ENCODE peak calls at places on chromosomes 1 and 21, in five cellular contexts. F is H1; T is stomach; J is mesenchymal stem cell; R is CD8-positive, alpha-beta memory T cell. L is an unnamed sample.
A peak's percentile ranks its signal among the peaks of the same experiment; 100 is the strongest.

GRCh38 chr21:35026617-35027557 is 22.2 kb downstream of the RUNX1 start:
- DNase-seq in R (peak; percentile 91), J (peak; percentile 67), T (peak; percentile 74), F (peak; percentile 71), L (no peak)

GRCh38 chr1:248243204-248243603 is 12.0 kb downstream of the OR2M4 start:
- DNase-seq in F (peak; percentile 42), R (peak; percentile 20), J (no peak), T (no peak), L (peak; percentile 61)

GRCh38 chr1:230682882-230683610 is 30.9 kb downstream of the AGT start:
- DNase-seq in J (no peak), R (no peak), F (no peak), T (no peak), L (no peak)

GRCh38 chr1:88658419-88658818 is 25.7 kb upstream of the PKN2 start:
- DNase-seq in T (no peak), J (no peak), R (no peak), F (no peak), L (no peak)

GRCh38 chr21:29798840-29799239 is 141.0 kb downstream of the GRIK1 start:
- DNase-seq in R (no peak), F (no peak), J (no peak), T (no peak), L (no peak)

GRCh38 chr1:2930971-2931721 is 90.1 kb upstream of the ACTRT2 start:
- DNase-seq in F (no peak), T (no peak), J (no peak), R (no peak), L (no peak)

GRCh38 chr1:81954388-81955023 is 153.8 kb downstream of the ADGRL2 start:
- DNase-seq in F (no peak), J (no peak), T (no peak), R (no peak), L (no peak)

GRCh38 chr1:150813028-150813707 is 5.1 kb upstream of the CTSK start:
- DNase-seq in J (peak; percentile 73), R (no peak), T (peak; percentile 79), F (no peak), L (peak; percentile 54)

GRCh38 chr21:38505654-38506523 is 7.6 kb upstream of the ERG start:
- DNase-seq in F (no peak), T (no peak), R (no peak), J (peak; percentile 77), L (peak; percentile 68)

GRCh38 chr21:37072239-37072987 is 458 bp downstream of the PIGP start:
- DNase-seq in F (no peak), T (peak; percentile 58), R (no peak), J (peak; percentile 93), L (no peak)

GRCh38 chr21:17185685-17186084 is 327.2 kb upstream of the CXADR start:
- DNase-seq in T (no peak), F (no peak), R (no peak), J (no peak), L (no peak)

GRCh38 chr21:32819702-32820101 is 48.1 kb upstream of the PAXBP1 start:
- DNase-seq in F (no peak), T (no peak), R (no peak), J (no peak), L (no peak)

GRCh38 chr1:68384321-68384813 is 65.4 kb downstream of the RPE65 start:
- DNase-seq in F (no peak), T (no peak), R (no peak), J (peak; percentile 100), L (peak; percentile 96)

GRCh38 chr1:207398986-207399385 is 55.1 kb upstream of the CR2 start:
- DNase-seq in J (no peak), F (no peak), T (no peak), R (no peak), L (no peak)

GRCh38 chr21:31974454-31974985 is 101.7 kb downstream of the HUNK start:
- DNase-seq in R (peak; percentile 67), F (no peak), J (no peak), T (peak; percentile 28), L (no peak)

GRCh38 chr1:169250795-169251194 is 116.8 kb downstream of the NME7 start:
- DNase-seq in T (no peak), R (no peak), F (no peak), J (no peak), L (no peak)

GRCh38 chr21:38787461-38788274 is 18.1 kb upstream of the ETS2 start:
- DNase-seq in F (no peak), R (no peak), J (peak; percentile 86), T (peak; percentile 75), L (peak; percentile 37)

GRCh38 chr1:178055093-178055492 is 38.8 kb upstream of the RASAL2 start:
- DNase-seq in F (peak; percentile 74), R (no peak), T (no peak), J (no peak), L (no peak)

GRCh38 chr1:116717318-116717717 is 36.9 kb upstream of the CD2 start:
- DNase-seq in R (no peak), T (no peak), F (no peak), J (no peak), L (no peak)

GRCh38 chr1:156920233-156921052 is at the start of gene LRRC71:
- DNase-seq in R (peak; percentile 53), J (peak; percentile 81), T (peak; percentile 78), F (peak; percentile 98), L (peak; percentile 89)

GRCh38 chr1:40625076-40625475 is 40.4 kb downstream of the RIMS3 start:
- DNase-seq in R (peak; percentile 41), T (peak; percentile 61), F (no peak), J (no peak), L (peak; percentile 18)

GRCh38 chr1:235835226-235835625 is 31.5 kb downstream of the LYST start:
- DNase-seq in J (no peak), R (no peak), F (no peak), T (peak; percentile 49), L (no peak)

GRCh38 chr1:31439276-31439675 is 26.3 kb downstream of the SERINC2 start:
- DNase-seq in F (no peak), T (no peak), J (no peak), R (no peak), L (no peak)

GRCh38 chr21:42654179-42654912 is 925 bp downstream of the PDE9A start:
- DNase-seq in T (no peak), J (peak; percentile 75), R (peak; percentile 39), F (peak; percentile 62), L (peak; percentile 78)

DNA sequence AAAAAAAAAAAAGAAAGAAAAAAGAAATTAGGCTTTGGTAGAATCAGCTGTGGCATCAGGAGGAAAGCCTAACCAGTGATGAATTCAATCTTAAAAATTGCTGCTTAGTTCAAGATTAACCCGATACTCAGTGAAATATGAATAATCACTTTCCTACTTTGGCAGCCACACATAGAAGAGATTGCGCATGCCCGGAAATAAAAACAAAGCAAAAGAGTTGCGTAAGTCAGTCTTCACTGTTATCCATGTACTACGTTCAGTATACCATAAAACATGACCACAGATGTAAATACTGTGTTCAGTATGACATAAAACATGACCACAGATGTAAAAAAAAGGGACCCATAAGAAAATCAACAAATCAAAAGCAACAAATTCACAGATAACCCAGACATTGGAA is 19.1 kb downstream of the CD1D start:
- DNase-seq in J (peak; percentile 53), R (no peak), T (no peak), F (no peak), L (peak; percentile 46)
- H3K27me3 ChIP-seq in J (peaks cover 4% of the 10 kb centered on the region), R (no peaks in the 10 kb centered on the region), T (no peaks in the 10 kb centered on the region), F (no peaks in the 10 kb centered on the region), L (peaks cover 11% of the 10 kb centered on the region)

DNA sequence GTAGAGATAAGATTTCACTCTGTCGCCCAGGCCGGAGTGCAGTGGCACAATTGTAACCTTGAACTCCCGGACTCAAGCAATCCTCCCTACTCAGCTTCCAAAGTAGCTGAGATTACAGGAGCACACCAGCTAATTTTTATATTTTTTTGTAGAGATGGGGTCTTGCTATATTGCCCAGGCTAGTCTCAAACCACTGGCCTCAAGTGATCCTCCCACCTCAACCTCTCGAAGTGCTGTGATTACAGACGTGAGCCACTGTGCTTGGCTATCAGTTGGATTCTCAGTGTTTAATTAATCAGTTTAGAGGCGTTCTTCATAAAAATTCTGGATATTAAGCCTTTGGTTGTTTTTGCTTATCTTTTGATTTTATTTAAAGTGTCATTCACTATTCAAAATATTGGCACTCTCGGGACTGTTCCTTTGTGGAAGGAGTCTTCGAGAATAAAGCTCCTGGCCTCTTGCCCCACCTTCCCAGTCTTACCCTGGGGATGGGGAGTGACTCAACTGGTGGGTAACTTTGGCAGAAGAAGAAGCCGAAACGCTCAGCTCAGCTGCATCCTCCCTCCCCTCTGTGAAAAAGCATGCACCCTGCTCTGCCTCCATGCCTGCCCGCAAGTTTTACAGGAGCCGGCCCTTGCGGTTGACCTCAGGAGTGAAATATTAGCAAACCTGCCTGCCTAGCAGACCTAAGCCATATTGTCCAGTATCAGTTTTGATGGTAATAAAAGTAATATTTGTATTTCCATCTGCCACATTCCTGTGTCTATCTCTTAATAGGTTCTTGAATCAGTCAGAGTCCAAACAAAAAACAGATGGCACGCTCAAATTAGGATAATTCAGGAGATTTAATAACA is 11.3 kb upstream of the HYI start:
- DNase-seq in T (no peak), F (no peak), J (no peak), R (no peak), L (no peak)
- H3K4me3 ChIP-seq in T (no peak overlapping the region), F (no peak overlapping the region), J (no peak overlapping the region), R (no peak overlapping the region), L (no peak overlapping the region)

GRCh38 chr1:52368383-52369172 is 2.6 kb upstream of the CC2D1B start:
- DNase-seq in F (peak; percentile 79), J (peak; percentile 56), T (peak; percentile 69), R (peak; percentile 65), L (peak; percentile 77)
- H3K27ac ChIP-seq in F (no peak overlapping the region), J (no peak overlapping the region), T (peak overlapping the region; percentile 70), R (no peak overlapping the region), L (peak overlapping the region; percentile 59)

GRCh38 chr1:234775477-234776246 is 165.7 kb upstream of the IRF2BP2 start:
- DNase-seq in T (peak; percentile 25), J (no peak), F (peak; percentile 13), R (no peak), L (no peak)

GRCh38 chr1:234778215-234779159 is 168.5 kb upstream of the IRF2BP2 start:
- DNase-seq in F (peak; percentile 63), T (no peak), J (peak; percentile 13), R (peak; percentile 46), L (peak; percentile 26)

GRCh38 chr1:234777850-234778214 is 167.9 kb upstream of the IRF2BP2 start:
- DNase-seq in F (no peak), J (no peak), T (no peak), R (no peak), L (peak; percentile 14)

GRCh38 chr1:234776256-234776874 is 166.4 kb upstream of the IRF2BP2 start:
- DNase-seq in J (no peak), R (no peak), T (peak; percentile 29), F (peak; percentile 53), L (peak; percentile 10)

DNA sequence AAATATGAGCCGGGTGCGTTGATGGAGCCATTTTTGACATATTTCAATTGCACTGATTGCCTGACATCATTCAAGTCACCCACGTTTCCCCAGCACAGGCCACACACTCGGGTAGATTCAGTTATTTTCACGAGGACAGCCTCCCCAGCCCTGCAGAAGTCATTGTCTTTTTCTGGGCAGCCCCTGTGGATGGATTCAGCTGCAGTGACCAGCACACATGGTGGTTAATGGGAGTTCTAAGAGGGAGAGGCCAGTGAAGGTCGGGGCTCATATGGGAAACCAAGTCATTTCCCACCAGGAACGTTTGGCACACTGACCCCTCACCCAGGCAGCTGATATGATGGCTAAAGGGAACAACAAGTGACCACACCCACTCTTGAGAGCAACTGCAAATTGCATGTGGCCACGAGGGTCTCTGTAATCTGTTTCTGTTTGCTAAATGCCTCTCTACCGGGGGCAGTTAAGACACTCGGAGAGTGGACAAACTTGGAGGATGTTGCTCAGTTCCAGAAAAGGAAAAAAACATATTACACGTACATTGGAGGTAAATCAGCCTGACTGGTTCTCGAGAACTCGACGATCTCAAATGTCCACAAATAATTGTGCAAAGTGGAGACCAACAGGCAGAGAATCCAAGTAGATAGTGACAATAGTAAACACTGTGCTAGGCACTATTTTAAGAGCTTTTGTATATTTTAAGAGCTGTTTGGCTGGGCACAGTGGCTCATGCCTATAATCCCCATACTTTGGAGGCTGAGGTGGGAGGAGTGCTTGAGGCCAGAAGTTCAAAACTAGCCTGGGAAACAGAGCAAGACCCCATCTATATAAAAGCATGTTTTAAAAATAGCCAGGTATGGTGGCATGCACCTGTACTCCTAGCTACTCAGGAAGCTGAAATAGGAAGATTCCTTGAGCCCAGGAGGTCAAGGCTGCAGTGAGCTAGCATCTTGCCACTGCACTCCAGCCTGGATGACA is 167.2 kb upstream of the IRF2BP2 start:
- DNase-seq in R (no peak), F (peak; percentile 52), T (no peak), J (no peak), L (peak; percentile 10)
- H3K27me3 ChIP-seq in R (peaks cover 5% of the 10 kb centered on the region), F (no peaks in the 10 kb centered on the region), T (peaks cover 34% of the 10 kb centered on the region), J (peaks cover 58% of the 10 kb centered on the region), L (peaks cover 56% of the 10 kb centered on the region)